ENCODE peak calls at places on chromosomes 6 and 20, in ten cellular contexts. Q, N, I, T, U, P, K, Z, L and D are unnamed samples.

GRCh38 chr6:45423901-45424627 is 46.3 kb upstream of the SUPT3H start:
- DNase-seq in Q (no peak), N (no peak), I (peak), T (peak), U (no peak), P (peak), K (peak), Z (peak), L (no peak), D (peak)

GRCh38 chr6:106913676-106914280 is 60.8 kb downstream of the CD24 start:
- DNase-seq in Q (no peak), N (no peak), I (peak), T (peak), U (no peak), P (peak), K (no peak), Z (no peak), L (no peak), D (no peak)

GRCh38 chr6:3835055-3835731 is 14.0 kb upstream of the FAM50B start:
- DNase-seq in Q (no peak), N (no peak), I (peak), T (no peak), U (no peak), P (no peak), K (no peak), Z (no peak), L (peak), D (no peak)

GRCh38 chr6:13767121-13767794 is 47.1 kb downstream of the MCUR1 start:
- DNase-seq in Q (peak), N (peak), I (no peak), T (peak), U (peak), P (no peak), K (no peak), Z (peak), L (no peak), D (no peak)

GRCh38 chr20:13297105-13297899 is 76.2 kb downstream of the ISM1 start:
- DNase-seq in Q (no peak), N (no peak), I (no peak), T (no peak), U (no peak), P (no peak), K (no peak), Z (no peak), L (no peak), D (no peak)

GRCh38 chr6:108610270-108610839 is 49.6 kb downstream of the FOXO3 start:
- DNase-seq in Q (no peak), N (no peak), I (no peak), T (no peak), U (no peak), P (no peak), K (no peak), Z (no peak), L (no peak), D (no peak)

GRCh38 chr6:98467902-98468301 is 366.5 kb upstream of the POU3F2 start:
- DNase-seq in Q (no peak), N (no peak), I (no peak), T (no peak), U (no peak), P (no peak), K (no peak), Z (no peak), L (no peak), D (no peak)

GRCh38 chr6:165013701-165014100 is 295.7 kb downstream of the C6orf118 start:
- DNase-seq in Q (no peak), N (no peak), I (peak), T (no peak), U (no peak), P (no peak), K (no peak), Z (no peak), L (no peak), D (no peak)